ENCODE peak calls at places on chromosomes 4 and X, in eight cellular contexts. S, O, N, V, K, H, T and G are unnamed samples.

GRCh38 chrX:40245411-40246140 is 147.8 kb upstream of the BCOR start:
- DNase-seq in K (no peak), O (no peak), S (no peak), V (no peak), T (no peak), H (no peak), N (peak), G (no peak)

GRCh38 chrX:70452143-70452733 is 7.6 kb downstream of the DLG3 start:
- DNase-seq in H (peak), O (peak), N (peak), T (no peak), S (peak), V (no peak), K (no peak), G (no peak)

GRCh38 chr4:1592179-1593037 is 91.7 kb downstream of the FAM53A start:
- DNase-seq in V (no peak), K (no peak), N (peak), H (no peak), S (no peak), O (no peak), T (no peak), G (no peak)

GRCh38 chr4:107736924-107737448 is 17.0 kb upstream of the PAPSS1 start:
- DNase-seq in V (peak), H (no peak), S (peak), T (peak), N (no peak), O (peak), K (no peak), G (peak)

GRCh38 chr4:152657657-152658056 is 22.1 kb downstream of the TMEM154 start:
- DNase-seq in V (no peak), N (no peak), O (no peak), H (no peak), S (no peak), K (no peak), T (no peak), G (no peak)

GRCh38 chr4:97987019-97987648 is 156.1 kb downstream of the STPG2 start:
- DNase-seq in T (peak), H (no peak), K (peak), V (peak), S (peak), O (no peak), N (no peak), G (no peak)

GRCh38 chr4:7384929-7385890 is 49.5 kb downstream of the PSAPL1 start:
- DNase-seq in S (no peak), K (no peak), V (no peak), O (no peak), N (peak), T (no peak), H (no peak), G (no peak)

GRCh38 chrX:28188526-28188925 is 207.3 kb upstream of the DCAF8L1 start:
- DNase-seq in V (no peak), N (no peak), T (no peak), K (peak), O (no peak), S (no peak), H (no peak), G (no peak)

GRCh38 chr4:108683479-108683878 is 33.1 kb downstream of the OSTC start:
- DNase-seq in N (no peak), K (no peak), T (peak), V (peak), S (peak), H (no peak), O (no peak), G (no peak)

GRCh38 chr4:121739575-121739974 is 25.4 kb downstream of the SMIM43 start:
- DNase-seq in N (no peak), T (no peak), S (no peak), O (no peak), H (no peak), V (no peak), K (no peak), G (no peak)

GRCh38 chrX:64204252-64204651 is 1.3 kb downstream of the AMER1 start:
- DNase-seq in O (no peak), V (no peak), H (peak), S (no peak), K (no peak), T (no peak), N (peak), G (peak)

GRCh38 chrX:57681341-57681740 is 1.3 kb upstream of the NLRP2B start:
- DNase-seq in H (no peak), N (no peak), O (no peak), V (no peak), K (no peak), S (no peak), T (no peak), G (no peak)

GRCh38 chrX:31333181-31333831 is 261.5 kb upstream of the FTHL17 start:
- DNase-seq in O (no peak), S (no peak), K (peak), T (no peak), V (no peak), N (no peak), H (no peak), G (no peak)

GRCh38 chr4:14529653-14530052 is 472.6 kb upstream of the CPEB2 start:
- DNase-seq in N (no peak), O (no peak), H (no peak), T (no peak), S (peak), K (no peak), V (peak), G (no peak)

GRCh38 chrX:2921750-2922149 is 7.4 kb downstream of the ARSD start:
- DNase-seq in O (no peak), H (no peak), T (no peak), N (no peak), K (no peak), S (no peak), V (no peak), G (no peak)